ENCODE peak calls at places on chromosomes 7 and 10, in five cellular contexts. P is substantia nigra, B is HEK293T, F is EL, T is foreskin fibroblast. G is an unnamed sample.

GRCh38 chr10:69004821-69005220 is 16.2 kb downstream of the KIFBP start:
- DNase-seq in P (no peak), B (no peak), F (peak; percentile 57), T (peak; percentile 56), G (peak; percentile 47)

GRCh38 chr7:137930616-137931015 is 71.3 kb downstream of the CREB3L2 start:
- DNase-seq in F (peak; percentile 92), P (no peak), B (no peak), T (peak; percentile 92), G (peak; percentile 50)

GRCh38 chr10:12701696-12702095 is 299.8 kb downstream of the CCDC3 start:
- DNase-seq in T (peak; percentile 71), P (no peak), F (peak; percentile 70), B (no peak), G (no peak)

GRCh38 chr10:103140469-103140868 is 52.6 kb downstream of the NT5C2 start:
- DNase-seq in T (no peak), P (no peak), B (no peak), F (no peak), G (no peak)

GRCh38 chr10:129131439-129132122 is 335.5 kb upstream of the MGMT start:
- DNase-seq in F (no peak), T (no peak), P (no peak), B (no peak), G (no peak)

GRCh38 chr10:43218951-43219837 is 47.7 kb downstream of the RASGEF1A start:
- DNase-seq in B (no peak), P (no peak), T (no peak), F (no peak), G (no peak)

GRCh38 chr7:66748127-66748511 is 7.6 kb downstream of the RABGEF1 start:
- DNase-seq in P (no peak), T (peak; percentile 74), F (peak; percentile 23), B (no peak), G (no peak)

GRCh38 chr7:105585850-105586500 is 4.7 kb upstream of the EFCAB10 start:
- DNase-seq in T (no peak), P (no peak), F (no peak), B (no peak), G (no peak)

GRCh38 chr7:155296788-155297516 is 726 bp upstream of the INSIG1 start:
- DNase-seq in T (peak; percentile 94), P (peak; percentile 65), F (peak; percentile 90), B (peak; percentile 92), G (peak; percentile 49)

GRCh38 chr10:84550756-84551436 is 222.5 kb downstream of the CCSER2 start:
- DNase-seq in P (no peak), T (no peak), F (no peak), B (no peak), G (no peak)

GRCh38 chr10:4312046-4312835 is 513.8 kb upstream of the AKR1E2 start:
- DNase-seq in T (no peak), P (no peak), B (no peak), F (no peak), G (no peak)

GRCh38 chr10:124742418-124743187 is 1.6 kb downstream of the FAM53B start:
- DNase-seq in B (peak; percentile 52), F (peak; percentile 36), P (no peak), T (peak; percentile 67), G (peak; percentile 47)